ENCODE peak calls at places on chromosome 1, in seven cellular contexts. R is heart left ventricle; K is left ventricle myocardium inferior; O is endothelial cell of umbilical vein; I is CD8-positive, alpha-beta T cell; G is pancreas; D is GM12865. C is an unnamed sample.

GRCh38 chr1:230713915-230714764 is at the start of gene AGT:
- DNase-seq in R (peak), K (peak), O (no peak), I (no peak), G (peak), D (no peak), C (peak)

GRCh38 chr1:43440358-43440757 is 13.4 kb downstream of the HYI start:
- DNase-seq in R (no peak), K (no peak), O (no peak), I (no peak), G (no peak), D (no peak), C (no peak)

GRCh38 chr1:7120863-7121621 is 335.8 kb downstream of the CAMTA1 start:
- DNase-seq in R (no peak), K (no peak), O (no peak), I (no peak), G (no peak), D (no peak), C (no peak)

GRCh38 chr1:183585038-183585437 is 5.2 kb downstream of the NCF2 start:
- DNase-seq in R (no peak), K (no peak), O (no peak), I (no peak), G (no peak), D (peak), C (no peak)

GRCh38 chr1:43267291-43267805 is 2.4 kb upstream of the TMEM125 start:
- DNase-seq in R (no peak), K (no peak), O (no peak), I (no peak), G (no peak), D (no peak), C (no peak)

GRCh38 chr1:25756210-25756609 is 43.8 kb upstream of the SELENON start:
- DNase-seq in R (no peak), K (no peak), O (peak), I (no peak), G (no peak), D (no peak), C (no peak)

GRCh38 chr1:101005871-101006270 is 19.7 kb downstream of the DPH5 start:
- DNase-seq in R (no peak), K (no peak), O (peak), I (no peak), G (no peak), D (no peak), C (no peak)

GRCh38 chr1:68478662-68479061 is 18.2 kb downstream of the DEPDC1 start:
- DNase-seq in R (no peak), K (no peak), O (no peak), I (no peak), G (no peak), D (no peak), C (no peak)

GRCh38 chr1:13825033-13825432 is 125.0 kb downstream of the PRDM2 start:
- DNase-seq in R (no peak), K (no peak), O (no peak), I (no peak), G (no peak), D (no peak), C (no peak)

GRCh38 chr1:110134050-110134595 is 16.2 kb upstream of the SLC6A17 start:
- DNase-seq in R (no peak), K (no peak), O (peak), I (no peak), G (no peak), D (no peak), C (no peak)

GRCh38 chr1:226988337-226988672 is 48.2 kb downstream of the COQ8A start:
- DNase-seq in R (no peak), K (no peak), O (no peak), I (no peak), G (no peak), D (no peak), C (no peak)

GRCh38 chr1:37020653-37021277 is 13.6 kb downstream of the GRIK3 start:
- DNase-seq in R (no peak), K (no peak), O (peak), I (no peak), G (no peak), D (peak), C (no peak)

GRCh38 chr1:227265891-227266290 is 52.4 kb downstream of the CDC42BPA start:
- DNase-seq in R (no peak), K (no peak), O (no peak), I (no peak), G (no peak), D (no peak), C (no peak)

GRCh38 chr1:97204468-97204867 is 482.9 kb downstream of the PTBP2 start:
- DNase-seq in R (no peak), K (no peak), O (no peak), I (no peak), G (no peak), D (no peak), C (no peak)

GRCh38 chr1:116821763-116822162 is 67.5 kb downstream of the CD2 start:
- DNase-seq in R (no peak), K (no peak), O (no peak), I (no peak), G (no peak), D (no peak), C (no peak)

GRCh38 chr1:116819081-116819480 is 64.9 kb downstream of the CD2 start:
- DNase-seq in R (no peak), K (no peak), O (no peak), I (no peak), G (no peak), D (peak), C (no peak)

GRCh38 chr1:116820362-116820761 is 66.1 kb downstream of the CD2 start:
- DNase-seq in R (peak), K (peak), O (no peak), I (no peak), G (peak), D (no peak), C (peak)

GRCh38 chr1:116814935-116815334 is 60.7 kb downstream of the CD2 start:
- DNase-seq in R (no peak), K (no peak), O (no peak), I (no peak), G (no peak), D (no peak), C (no peak)

DNA sequence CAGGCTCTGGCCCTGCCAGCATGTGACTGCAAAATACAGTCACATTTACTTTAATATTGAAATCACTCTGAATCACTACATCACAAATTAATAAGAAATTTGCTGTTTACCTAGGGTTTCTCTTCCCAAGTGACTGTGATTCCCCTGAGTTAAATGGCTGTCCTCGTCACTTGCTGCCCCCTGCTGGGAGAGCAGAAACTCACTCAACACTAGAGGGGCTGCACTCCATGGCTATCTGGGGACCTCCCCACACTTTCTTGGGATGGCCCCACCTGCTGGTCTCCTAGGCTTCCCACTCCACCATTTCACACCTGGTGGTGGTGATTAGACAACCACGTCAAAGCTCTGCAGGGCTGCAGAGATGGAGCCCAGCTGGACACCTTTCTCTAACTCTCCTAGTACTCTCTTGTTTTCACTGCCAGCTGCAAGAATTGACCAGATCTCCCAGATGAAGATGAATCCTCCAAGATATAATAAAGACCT is 63.4 kb downstream of the CD2 start:
- DNase-seq in R (no peak), K (no peak), O (peak), I (peak), G (peak), D (peak), C (no peak)
- TF ChIP-seq CTCF in R (peak), K (peak), O (peak), I (peak), G (no peak), D (peak), C (peak)

GRCh38 chr1:89125571-89126233 is at the start of gene GBP2:
- DNase-seq in R (no peak), K (no peak), O (peak), I (peak), G (no peak), D (peak), C (no peak)

GRCh38 chr1:89121641-89122040 is 4.3 kb downstream of the GBP2 start:
- DNase-seq in R (no peak), K (no peak), O (no peak), I (no peak), G (no peak), D (no peak), C (no peak)

GRCh38 chr1:89130716-89131115 is 4.8 kb upstream of the GBP2 start:
- DNase-seq in R (no peak), K (no peak), O (no peak), I (no peak), G (no peak), D (no peak), C (no peak)

GRCh38 chr1:89126602-89127001 is 688 bp upstream of the GBP2 start:
- DNase-seq in R (no peak), K (no peak), O (no peak), I (no peak), G (no peak), D (no peak), C (no peak)

GRCh38 chr1:89126234-89126580 is 293 bp upstream of the GBP2 start:
- DNase-seq in R (no peak), K (no peak), O (no peak), I (no peak), G (no peak), D (no peak), C (no peak)
- H3K4me3 ChIP-seq in R (peak), K (peak), O (no peak), I (peak), G (peak), D (no peak), C (peak)

DNA sequence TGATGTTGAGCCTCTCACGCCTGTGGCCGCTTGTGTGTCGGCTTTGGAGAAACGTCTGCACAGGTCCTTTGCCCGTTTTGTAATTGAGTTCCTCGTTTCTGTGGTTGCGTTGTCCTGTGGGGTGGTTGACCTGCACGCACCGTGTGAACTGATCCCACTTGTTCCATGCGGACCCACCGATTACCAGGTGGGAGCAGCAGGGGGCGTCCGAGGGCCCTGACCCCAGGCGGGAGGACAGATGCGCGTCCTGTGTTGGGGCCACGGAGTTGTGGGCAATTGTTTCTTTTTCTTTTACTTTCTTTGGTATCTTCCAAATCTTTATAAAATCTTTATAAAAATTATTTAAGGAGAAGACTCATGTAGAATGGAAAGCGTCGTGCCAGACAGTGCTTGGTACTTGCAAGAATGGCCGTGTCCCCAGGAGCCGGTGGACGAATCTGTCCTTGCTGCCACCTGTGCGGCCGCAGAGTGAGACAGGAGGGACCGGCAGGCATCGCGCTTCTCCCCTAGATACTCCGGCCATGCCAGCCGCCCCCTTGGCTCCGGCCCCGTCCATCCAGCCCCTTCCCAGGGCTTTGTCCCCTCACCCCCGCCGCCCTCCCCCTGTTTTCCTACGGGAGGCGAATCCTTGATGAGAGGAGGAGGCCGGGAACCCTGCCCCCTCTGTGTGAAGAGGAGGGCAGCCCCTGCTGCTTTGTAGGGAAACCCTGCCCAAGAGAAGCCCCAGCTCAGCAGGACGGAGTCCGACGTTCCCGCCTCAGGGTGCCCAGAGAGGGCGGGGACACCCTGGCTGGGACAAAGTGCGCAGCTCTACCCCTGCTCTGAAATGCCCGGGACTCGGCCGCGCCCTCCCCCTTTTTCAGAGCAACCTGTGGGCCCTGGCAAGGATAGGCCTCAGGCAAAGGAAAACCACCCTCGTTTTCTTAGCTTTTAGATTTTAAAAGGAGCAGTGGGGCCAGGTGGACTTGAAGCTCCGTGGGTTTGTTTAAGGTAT is 41.7 kb downstream of the PRKCZ start:
- DNase-seq in R (peak), K (peak), O (peak), I (peak), G (peak), D (no peak), C (peak)
- TF ChIP-seq CTCF in R (peak), K (peak), O (peak), I (peak), G (no peak), D (peak), C (peak)

DNA sequence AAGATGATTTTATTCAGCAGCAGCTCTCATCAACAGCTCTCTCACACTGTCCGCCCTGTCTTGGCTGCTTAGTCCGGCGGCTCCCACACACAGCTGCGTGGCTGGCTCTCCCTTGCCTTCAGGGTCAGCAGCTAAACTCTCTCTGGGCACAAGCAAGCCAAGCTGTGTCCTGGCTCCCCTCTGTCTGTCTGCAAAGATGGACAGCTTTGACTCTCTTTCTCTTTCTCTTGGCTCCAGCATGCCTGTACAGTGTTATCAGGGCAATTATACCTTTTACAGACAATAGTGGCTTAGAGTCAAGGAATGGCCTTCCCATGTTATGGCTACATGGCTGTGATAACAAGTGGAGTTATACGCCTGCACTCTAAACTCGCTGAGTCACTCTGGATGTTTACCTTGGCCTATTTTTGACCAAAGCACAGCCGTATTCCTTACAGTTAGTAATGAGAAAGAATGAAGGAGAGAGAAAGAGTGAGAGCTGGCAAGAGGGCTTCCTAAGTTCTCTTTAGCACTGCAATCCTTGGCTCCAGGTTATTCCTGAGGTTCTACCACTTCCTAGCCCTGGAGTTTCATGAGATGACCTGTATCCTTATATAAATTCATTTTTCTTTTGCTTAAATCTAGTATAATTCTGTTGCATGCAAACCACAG is 59.9 kb upstream of the ZSWIM5 start:
- DNase-seq in R (peak), K (peak), O (peak), I (no peak), G (peak), D (no peak), C (no peak)
- H3K4me3 ChIP-seq in R (no peak), K (no peak), O (no peak), I (no peak), G (no peak), D (no peak), C (no peak)

GRCh38 chr1:40939320-40940059 is 40.0 kb upstream of the CTPS1 start:
- DNase-seq in R (peak), K (peak), O (no peak), I (no peak), G (no peak), D (no peak), C (no peak)

GRCh38 chr1:40945491-40945973 is 34.0 kb upstream of the CTPS1 start:
- DNase-seq in R (no peak), K (no peak), O (no peak), I (no peak), G (no peak), D (no peak), C (no peak)

GRCh38 chr1:40944841-40945430 is 34.6 kb upstream of the CTPS1 start:
- DNase-seq in R (no peak), K (no peak), O (no peak), I (no peak), G (no peak), D (no peak), C (no peak)

GRCh38 chr1:40948741-40949528 is 30.6 kb upstream of the CTPS1 start:
- DNase-seq in R (no peak), K (no peak), O (peak), I (peak), G (peak), D (peak), C (no peak)

DNA sequence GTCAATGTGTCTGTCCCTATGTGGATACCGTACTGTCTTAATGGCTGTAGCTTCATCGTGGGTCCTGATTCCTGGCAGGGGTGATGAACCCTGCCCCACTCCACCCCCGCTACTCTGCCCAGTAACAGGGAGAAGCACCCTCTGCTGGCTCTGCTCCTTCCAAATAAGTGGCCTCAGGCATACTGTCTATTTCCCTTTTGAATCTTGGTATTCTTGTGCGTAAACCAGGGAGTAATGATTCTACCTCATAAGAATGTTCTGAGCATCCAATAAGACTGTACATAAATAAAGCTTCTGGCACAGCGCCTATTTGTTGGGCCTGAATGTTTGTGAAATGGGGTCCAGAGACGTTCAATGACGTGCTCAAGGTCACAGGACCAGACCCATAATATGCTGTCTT is 35.2 kb upstream of the CTPS1 start:
- DNase-seq in R (no peak), K (no peak), O (peak), I (no peak), G (no peak), D (no peak), C (no peak)
- TF ChIP-seq CTCF in R (no peak), K (no peak), O (no peak), I (no peak), G (no peak), D (no peak), C (no peak)

C was measured in dorsolateral prefrontal cortex.